ENCODE peak calls at places on chromosomes 1 and 21, in five cellular contexts. One of them, this sample, is unnamed. For H3K36me3, the result is how much of the 10 kb centered on the place peaks cover.

GRCh38 chr21:46268371-46268770 is 17.0 kb downstream of the MCM3AP start:
- DNase-seq in Peyer's patch: no peak
- DNase-seq in body of pancreas: no peak
- DNase-seq in tibial nerve: no peak
- DNase-seq in IMR-90: no peak
- DNase-seq in this sample: no peak

GRCh38 chr1:29749021-29749420 is 512.7 kb downstream of the PTPRU start:
- DNase-seq in Peyer's patch: no peak
- DNase-seq in body of pancreas: no peak
- DNase-seq in tibial nerve: no peak
- DNase-seq in IMR-90: no peak
- DNase-seq in this sample: no peak

GRCh38 chr1:30888391-30888790 is 20.2 kb downstream of the SDC3 start:
- DNase-seq in Peyer's patch: no peak
- DNase-seq in body of pancreas: no peak
- DNase-seq in tibial nerve: no peak
- DNase-seq in IMR-90: peak
- DNase-seq in this sample: no peak

GRCh38 chr1:161989108-161989507 is 34.6 kb downstream of the OLFML2B start:
- DNase-seq in Peyer's patch: no peak
- DNase-seq in body of pancreas: no peak
- DNase-seq in tibial nerve: no peak
- DNase-seq in IMR-90: peak
- DNase-seq in this sample: no peak

GRCh38 chr1:39609618-39610331 is 29.7 kb downstream of the HEYL start:
- DNase-seq in Peyer's patch: peak
- DNase-seq in body of pancreas: no peak
- DNase-seq in tibial nerve: peak
- DNase-seq in IMR-90: no peak
- DNase-seq in this sample: peak

GRCh38 chr1:86084998-86085397 is 71.6 kb downstream of the COL24A1 start:
- DNase-seq in Peyer's patch: no peak
- DNase-seq in body of pancreas: no peak
- DNase-seq in tibial nerve: no peak
- DNase-seq in IMR-90: peak
- DNase-seq in this sample: no peak

GRCh38 chr1:223189903-223190724 is 47.1 kb upstream of the TLR5 start:
- DNase-seq in Peyer's patch: no peak
- DNase-seq in body of pancreas: no peak
- DNase-seq in tibial nerve: no peak
- DNase-seq in IMR-90: peak
- DNase-seq in this sample: no peak

GRCh38 chr1:64471218-64471719 is 1.3 kb downstream of the CACHD1 start:
- DNase-seq in Peyer's patch: no peak
- DNase-seq in body of pancreas: peak
- DNase-seq in tibial nerve: no peak
- DNase-seq in IMR-90: no peak
- DNase-seq in this sample: no peak

GRCh38 chr1:85611856-85612255 is 31.3 kb downstream of the CCN1 start:
- DNase-seq in Peyer's patch: no peak
- DNase-seq in body of pancreas: peak
- DNase-seq in tibial nerve: peak
- DNase-seq in IMR-90: peak
- DNase-seq in this sample: peak

GRCh38 chr21:44427241-44428120 is 27.8 kb upstream of the LRRC3 start:
- DNase-seq in Peyer's patch: no peak
- DNase-seq in body of pancreas: no peak
- DNase-seq in tibial nerve: no peak
- DNase-seq in IMR-90: no peak
- DNase-seq in this sample: peak

GRCh38 chr1:231286603-231287002 is 45.6 kb downstream of the GNPAT start:
- DNase-seq in Peyer's patch: no peak
- DNase-seq in body of pancreas: no peak
- DNase-seq in tibial nerve: no peak
- DNase-seq in IMR-90: no peak
- DNase-seq in this sample: no peak

GRCh38 chr1:180908084-180908765 is 4.5 kb upstream of the KIAA1614 start:
- DNase-seq in Peyer's patch: no peak
- DNase-seq in body of pancreas: no peak
- DNase-seq in tibial nerve: no peak
- DNase-seq in IMR-90: no peak
- DNase-seq in this sample: no peak

GRCh38 chr1:52007228-52008073 is 17.0 kb upstream of the RAB3B start:
- DNase-seq in Peyer's patch: no peak
- DNase-seq in body of pancreas: no peak
- DNase-seq in tibial nerve: no peak
- DNase-seq in IMR-90: no peak
- DNase-seq in this sample: no peak

GRCh38 chr21:45983981-45984551 is 2.5 kb downstream of the COL6A1 start:
- DNase-seq in Peyer's patch: no peak
- DNase-seq in body of pancreas: peak
- DNase-seq in tibial nerve: no peak
- DNase-seq in IMR-90: no peak
- DNase-seq in this sample: peak

GRCh38 chr1:103197266-103197665 is 88.9 kb upstream of the COL11A1 start:
- DNase-seq in Peyer's patch: no peak
- DNase-seq in body of pancreas: no peak
- DNase-seq in tibial nerve: no peak
- DNase-seq in IMR-90: peak
- DNase-seq in this sample: no peak

GRCh38 chr1:11944358-11944981 is 10.0 kb downstream of the PLOD1 start:
- DNase-seq in Peyer's patch: no peak
- DNase-seq in body of pancreas: no peak
- DNase-seq in tibial nerve: no peak
- DNase-seq in IMR-90: no peak
- DNase-seq in this sample: peak

GRCh38 chr1:147611587-147611986 is 58.7 kb downstream of the ACP6 start:
- DNase-seq in Peyer's patch: no peak
- DNase-seq in body of pancreas: no peak
- DNase-seq in tibial nerve: no peak
- DNase-seq in IMR-90: no peak
- DNase-seq in this sample: peak

GRCh38 chr1:107076846-107077245 is 20.4 kb downstream of the PRMT6 start:
- DNase-seq in Peyer's patch: no peak
- DNase-seq in body of pancreas: no peak
- DNase-seq in tibial nerve: no peak
- DNase-seq in IMR-90: peak
- DNase-seq in this sample: no peak

GRCh38 chr21:46048926-46049889 is 48.7 kb upstream of the COL6A2 start:
- DNase-seq in Peyer's patch: peak
- DNase-seq in body of pancreas: peak
- DNase-seq in tibial nerve: peak
- DNase-seq in IMR-90: peak
- DNase-seq in this sample: peak

GRCh38 chr1:52546852-52547251 is 6.0 kb downstream of the TUT4 start:
- DNase-seq in Peyer's patch: no peak
- DNase-seq in body of pancreas: no peak
- DNase-seq in tibial nerve: no peak
- DNase-seq in IMR-90: no peak
- DNase-seq in this sample: no peak

GRCh38 chr1:203324103-203325003 is 19.0 kb downstream of the BTG2 start:
- DNase-seq in Peyer's patch: peak
- DNase-seq in body of pancreas: no peak
- DNase-seq in tibial nerve: no peak
- DNase-seq in IMR-90: no peak
- DNase-seq in this sample: no peak

GRCh38 chr1:115529216-115529897 is 112.4 kb upstream of the VANGL1 start:
- DNase-seq in Peyer's patch: no peak
- DNase-seq in body of pancreas: no peak
- DNase-seq in tibial nerve: no peak
- DNase-seq in IMR-90: no peak
- DNase-seq in this sample: no peak
- TF ChIP-seq POLR2A in Peyer's patch: no peak
- TF ChIP-seq POLR2A in body of pancreas: no peak
- TF ChIP-seq POLR2A in tibial nerve: no peak
- TF ChIP-seq POLR2A in IMR-90: no peak
- TF ChIP-seq POLR2A in this sample: no peak

DNA sequence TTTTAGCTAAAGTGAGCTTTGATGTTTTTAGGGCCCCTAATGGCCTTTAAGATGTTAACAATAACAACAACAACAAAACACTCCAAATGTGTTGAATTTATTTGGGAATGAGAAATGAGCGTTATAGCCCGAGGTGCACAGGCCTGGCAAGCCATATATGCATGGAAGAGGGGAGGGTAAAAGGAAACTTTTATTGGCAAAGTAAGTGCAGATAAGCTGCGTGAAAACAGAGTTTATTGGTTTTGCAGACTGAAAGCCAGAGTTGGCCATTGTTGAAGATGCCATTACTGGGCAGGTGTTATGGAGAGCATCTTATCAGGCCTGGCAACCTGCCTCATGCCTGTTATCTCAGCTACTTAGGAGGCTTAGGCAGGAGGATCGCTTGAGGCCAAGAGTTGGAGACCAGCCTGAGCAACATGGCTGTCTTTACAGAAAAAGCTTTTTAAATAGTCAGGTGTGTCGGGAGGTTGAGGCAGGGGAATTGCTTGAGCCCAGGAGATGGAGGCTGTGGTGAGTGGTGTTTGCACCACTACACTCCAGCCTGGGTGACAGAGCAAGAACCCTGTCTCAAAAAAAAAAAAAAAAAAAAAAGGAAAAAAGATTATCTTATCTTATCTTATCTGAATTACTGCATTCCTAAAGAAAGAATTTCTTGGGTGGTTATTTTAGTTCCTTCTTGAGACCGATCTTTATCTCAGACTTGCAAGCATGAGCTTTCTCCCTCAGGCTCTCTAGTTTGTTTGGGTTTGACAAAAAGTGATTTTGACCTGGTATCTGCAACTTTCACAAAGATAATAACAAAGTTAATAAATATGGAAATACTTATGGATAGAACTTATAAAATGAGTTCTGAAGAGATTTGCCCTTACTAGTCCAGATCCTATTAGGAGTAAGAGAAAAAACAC is 1.7 kb downstream of the PATJ start:
- DNase-seq in Peyer's patch: no peak
- DNase-seq in body of pancreas: no peak
- DNase-seq in tibial nerve: no peak
- DNase-seq in IMR-90: peak
- DNase-seq in this sample: no peak
- H3K36me3 ChIP-seq in Peyer's patch: under half
- H3K36me3 ChIP-seq in body of pancreas: under half
- H3K36me3 ChIP-seq in tibial nerve: under half
- H3K36me3 ChIP-seq in IMR-90: under half
- H3K36me3 ChIP-seq in this sample: under half

GRCh38 chr1:154937051-154937987 is 800 bp upstream of the PMVK start:
- DNase-seq in Peyer's patch: peak
- DNase-seq in body of pancreas: peak
- DNase-seq in tibial nerve: peak
- DNase-seq in IMR-90: peak
- DNase-seq in this sample: peak
- TF ChIP-seq POLR2A in Peyer's patch: peak
- TF ChIP-seq POLR2A in body of pancreas: no peak
- TF ChIP-seq POLR2A in tibial nerve: peak
- TF ChIP-seq POLR2A in IMR-90: peak
- TF ChIP-seq POLR2A in this sample: peak

GRCh38 chr1:235486321-235486720 is 17.9 kb downstream of the B3GALNT2 start:
- DNase-seq in Peyer's patch: no peak
- DNase-seq in body of pancreas: no peak
- DNase-seq in tibial nerve: no peak
- DNase-seq in IMR-90: peak
- DNase-seq in this sample: no peak
- H3K36me3 ChIP-seq in Peyer's patch: under half
- H3K36me3 ChIP-seq in body of pancreas: under half
- H3K36me3 ChIP-seq in tibial nerve: under half
- H3K36me3 ChIP-seq in IMR-90: under half
- H3K36me3 ChIP-seq in this sample: under half

This sample was measured in gastrocnemius medialis.